ENCODE peak calls at places on chromosomes 5 and 9, in five cellular contexts. Z is ovary; W is iris pigment epithelial cell; P is stimulated activated CD4-positive, alpha-beta T cell treated with anti-CD3 and anti-CD28 coated beads, Interleukin-15, amount 100 ng/mL, for 24 hours; G is IMR-90. U is an unnamed sample.

GRCh38 chr5:57303985-57304384 is 130.1 kb downstream of the GPBP1 start:
- DNase-seq in P (no peak), Z (no peak), G (no peak), W (no peak), U (no peak)

GRCh38 chr9:132806306-132806705 is 71.8 kb downstream of the AK8 start:
- DNase-seq in G (no peak), P (no peak), Z (no peak), W (no peak), U (no peak)

GRCh38 chr5:18010053-18010452 is 375.8 kb downstream of the TAF11L14 start:
- DNase-seq in Z (no peak), W (no peak), G (no peak), P (no peak), U (no peak)

GRCh38 chr5:131810510-131811249 is 13.9 kb upstream of the FNIP1 start:
- DNase-seq in P (no peak), Z (no peak), W (peak), G (peak), U (no peak)

GRCh38 chr9:89911721-89912604 is 307.2 kb downstream of the GADD45G start:
- DNase-seq in Z (no peak), W (no peak), G (peak), P (no peak), U (no peak)

GRCh38 chr9:15641301-15641700 is 88.5 kb downstream of the CCDC171 start:
- DNase-seq in G (no peak), Z (no peak), P (no peak), W (no peak), U (no peak)

GRCh38 chr5:746258-746761 is 38.2 kb downstream of the ZDHHC11B start:
- DNase-seq in P (no peak), W (no peak), G (no peak), Z (no peak), U (no peak)

GRCh38 chr9:112601646-112602045 is 115.0 kb downstream of the KIAA1958 start:
- DNase-seq in P (no peak), G (peak), W (peak), Z (no peak), U (no peak)

GRCh38 chr5:39631948-39632347 is 207.2 kb upstream of the DAB2 start:
- DNase-seq in G (no peak), P (no peak), W (no peak), Z (no peak), U (no peak)

GRCh38 chr5:119682372-119682771 is 53.0 kb downstream of the FAM170A start:
- DNase-seq in Z (no peak), P (no peak), W (no peak), G (no peak), U (no peak)

GRCh38 chr9:68552700-68553099 is 12.0 kb upstream of the TMEM252 start:
- DNase-seq in G (peak), P (no peak), Z (no peak), W (peak), U (no peak)

GRCh38 chr5:1118231-1118698 is 6.4 kb upstream of the SLC12A7 start:
- DNase-seq in P (no peak), Z (peak), W (peak), G (peak), U (no peak)

GRCh38 chr5:69517763-69518212 is 25.2 kb downstream of the OCLN start:
- DNase-seq in Z (no peak), W (peak), G (peak), P (no peak), U (no peak)

GRCh38 chr9:6779417-6780241 is 21.9 kb downstream of the KDM4C start:
- DNase-seq in W (peak), Z (no peak), P (no peak), G (peak), U (no peak)

GRCh38 chr9:131727795-131728545 is 11.9 kb downstream of the RAPGEF1 start:
- DNase-seq in Z (no peak), G (no peak), P (peak), W (no peak), U (no peak)

GRCh38 chr9:100355561-100355960 is 2.8 kb upstream of the TEX10 start:
- DNase-seq in G (no peak), W (no peak), Z (no peak), P (no peak), U (no peak)

GRCh38 chr9:129333613-129333960 is 155.5 kb upstream of the IER5L start:
- DNase-seq in P (no peak), W (no peak), Z (peak), G (no peak), U (no peak)

GRCh38 chr5:77643654-77644404 is 5.3 kb upstream of the OTP start:
- DNase-seq in P (no peak), G (no peak), Z (no peak), W (no peak), U (no peak)

GRCh38 chr5:172848419-172848818 is 14.4 kb downstream of the ERGIC1 start:
- DNase-seq in P (no peak), Z (no peak), G (no peak), W (no peak), U (no peak)

GRCh38 chr9:8821910-8822666 is 1022.5 kb upstream of the DMAC1 start:
- DNase-seq in P (no peak), Z (no peak), G (no peak), W (no peak), U (no peak)

GRCh38 chr9:127065592-127065991 is 56.8 kb downstream of the ANGPTL2 start:
- DNase-seq in W (peak), P (no peak), Z (no peak), G (peak), U (no peak)

GRCh38 chr5:32217886-32218396 is 43.8 kb upstream of the GOLPH3 start:
- DNase-seq in Z (no peak), W (no peak), G (no peak), P (no peak), U (no peak)

GRCh38 chr9:136620441-136621018 is 42.2 kb upstream of the EGFL7 start:
- DNase-seq in P (no peak), Z (no peak), W (no peak), G (no peak), U (no peak)

GRCh38 chr5:116573617-116574431 is 799 bp downstream of the SEMA6A start:
- DNase-seq in P (peak), G (no peak), Z (peak), W (peak), U (peak)

GRCh38 chr5:133827001-133827400 is 141.4 kb downstream of the C5orf15 start:
- DNase-seq in P (no peak), Z (no peak), W (no peak), G (no peak), U (no peak)

GRCh38 chr5:172501708-172502379 is 47.5 kb upstream of the SH3PXD2B start:
- DNase-seq in P (no peak), W (no peak), Z (no peak), G (no peak), U (no peak)

GRCh38 chr5:143231426-143231825 is 172.1 kb downstream of the NR3C1 start:
- DNase-seq in Z (no peak), G (peak), P (no peak), W (no peak), U (no peak)

U was measured in stimulated activated naive CD8-positive, alpha-beta T cell treated with anti-CD3 and anti-CD28 coated beads, Interleukin-15, Interleukin-2, amounts not matched to agents 100 U/mL and 50 U/mL, for 24 hours.